ENCODE peak calls at places on chromosomes 6 and 20, in eight cellular contexts. F, E, Y, D, W, Z, M and I are unnamed samples.

GRCh38 chr20:3115190-3116107 is 30.9 kb upstream of the AVP start:
- DNase-seq in E (peak; percentile 57), D (peak; percentile 61), Y (peak; percentile 65), Z (peak; percentile 67), F (peak; percentile 38), W (peak; percentile 36), M (peak; percentile 52), I (no peak)

GRCh38 chr6:69976591-69977090 is 110.3 kb downstream of the COL19A1 start:
- DNase-seq in D (no peak), M (no peak), Z (no peak), E (no peak), Y (no peak), W (peak; percentile 59), F (no peak), I (no peak)

GRCh38 chr20:64101731-64102621 is 5.4 kb downstream of the NPBWR2 start:
- DNase-seq in F (peak; percentile 64), Y (no peak), E (peak; percentile 52), W (no peak), Z (no peak), D (peak; percentile 52), M (no peak), I (no peak)

GRCh38 chr6:161242113-161242512 is 31.7 kb downstream of the AGPAT4 start:
- DNase-seq in W (no peak), Z (no peak), M (no peak), D (no peak), E (no peak), F (no peak), Y (no peak), I (no peak)

GRCh38 chr6:133623065-133623464 is 265.8 kb upstream of the TCF21 start:
- DNase-seq in E (no peak), M (peak; percentile 24), D (no peak), W (peak; percentile 26), Y (peak; percentile 96), Z (no peak), F (peak; percentile 64), I (no peak)

GRCh38 chr20:10259166-10259565 is 40.5 kb downstream of the SNAP25 start:
- DNase-seq in F (no peak), W (no peak), Z (no peak), E (no peak), Y (no peak), M (no peak), D (no peak), I (no peak)

GRCh38 chr20:48682529-48683385 is 145.0 kb downstream of the PREX1 start:
- DNase-seq in Y (peak; percentile 98), D (no peak), Z (peak; percentile 84), W (peak; percentile 17), M (peak; percentile 81), F (peak; percentile 81), E (no peak), I (peak; percentile 90)

GRCh38 chr6:41712651-41713103 is 22.7 kb downstream of the TFEB start:
- DNase-seq in D (peak; percentile 74), W (no peak), E (no peak), M (peak; percentile 90), Y (peak; percentile 51), Z (no peak), F (peak; percentile 90), I (peak; percentile 59)

GRCh38 chr20:62365814-62366369 is 1.2 kb downstream of the LAMA5 start:
- DNase-seq in E (no peak), M (peak; percentile 93), Y (no peak), D (no peak), F (no peak), W (peak; percentile 74), Z (peak; percentile 76), I (peak; percentile 85)

GRCh38 chr6:123393333-123393732 is 243.4 kb downstream of the TRDN start:
- DNase-seq in M (peak; percentile 47), F (no peak), D (peak; percentile 26), Y (peak; percentile 39), W (peak; percentile 39), Z (peak; percentile 11), E (no peak), I (no peak)

GRCh38 chr6:113858067-113858604 is 991 bp downstream of the MARCKS start:
- DNase-seq in D (peak; percentile 39), M (peak; percentile 67), Z (peak; percentile 36), W (peak; percentile 42), E (no peak), Y (peak; percentile 53), F (peak; percentile 72), I (peak; percentile 52)